ENCODE peak calls at places on chromosomes 1 and 21, in nine cellular contexts. J is kidney, D is mammary epithelial cell, H is Panc1, E is pancreas, I is AG04450, V is mucosa of descending colon, R is heart left ventricle, A is tibial nerve. O is an unnamed sample.

GRCh38 chr1:3998086-3998485 is 98.0 kb upstream of the C1orf174 start:
- DNase-seq in V (no peak), D (peak; percentile 1), I (no peak), H (no peak), J (peak; percentile 20), R (no peak), E (no peak), A (no peak), O (no peak)

GRCh38 chr1:64864018-64864945 is 102.1 kb downstream of the JAK1 start:
- DNase-seq in R (peak; percentile 63), A (no peak), E (no peak), D (no peak), J (peak; percentile 91), H (no peak), V (peak; percentile 64), I (no peak), O (peak; percentile 52)

GRCh38 chr1:109765896-109766615 is 2.3 kb upstream of the EPS8L3 start:
- DNase-seq in H (no peak), E (peak; percentile 22), A (no peak), J (peak; percentile 36), R (no peak), V (peak; percentile 81), D (no peak), I (no peak), O (no peak)

GRCh38 chr1:151175910-151176309 is at the start of gene TMOD4:
- DNase-seq in E (no peak), H (no peak), R (no peak), V (no peak), I (no peak), D (no peak), J (peak; percentile 39), A (no peak), O (no peak)

GRCh38 chr1:39799770-39800470 is 11.3 kb upstream of the BMP8B start:
- DNase-seq in V (peak; percentile 82), I (peak; percentile 33), J (peak; percentile 87), H (peak; percentile 77), A (no peak), E (peak; percentile 86), D (peak; percentile 82), R (peak; percentile 51), O (no peak)

GRCh38 chr21:31945576-31945975 is 72.8 kb downstream of the HUNK start:
- DNase-seq in V (no peak), I (peak; percentile 63), H (no peak), A (no peak), R (no peak), J (no peak), E (no peak), D (no peak), O (no peak)

GRCh38 chr1:92843429-92844352 is 11.9 kb downstream of the RPL5 start:
- DNase-seq in V (no peak), H (no peak), E (no peak), R (no peak), D (no peak), J (no peak), A (no peak), I (no peak), O (no peak)

GRCh38 chr1:45116340-45116739 is 90.1 kb downstream of the ZSWIM5 start:
- DNase-seq in R (no peak), I (no peak), J (no peak), D (no peak), V (no peak), A (no peak), E (no peak), H (no peak), O (no peak)

GRCh38 chr1:221264848-221265247 is 385.6 kb downstream of the HLX start:
- DNase-seq in R (no peak), A (no peak), I (no peak), V (no peak), D (no peak), J (no peak), H (no peak), E (no peak), O (no peak)

GRCh38 chr1:48619529-48619928 is 147.5 kb upstream of the SPATA6 start:
- DNase-seq in I (no peak), D (peak; percentile 72), A (no peak), H (no peak), R (no peak), V (no peak), E (peak; percentile 33), J (peak; percentile 74), O (no peak)

GRCh38 chr1:85465791-85466134 is 804 bp upstream of the DDAH1 start:
- DNase-seq in I (no peak), V (no peak), E (no peak), R (no peak), H (no peak), A (no peak), J (no peak), D (no peak), O (no peak)

GRCh38 chr1:71269823-71270222 is 189.0 kb upstream of the ZRANB2 start:
- DNase-seq in H (no peak), J (no peak), R (no peak), V (no peak), A (no peak), D (no peak), I (no peak), E (no peak), O (no peak)

GRCh38 chr1:160486453-160486852 is 36.6 kb downstream of the SLAMF6 start:
- DNase-seq in E (no peak), R (no peak), I (no peak), J (no peak), D (no peak), A (no peak), V (no peak), H (no peak), O (no peak)

GRCh38 chr1:17165823-17166222 is 39.1 kb upstream of the PADI1 start:
- DNase-seq in V (no peak), A (no peak), H (no peak), E (no peak), R (no peak), D (no peak), I (no peak), J (no peak), O (no peak)

GRCh38 chr1:65687435-65688214 is 105.1 kb upstream of the PDE4B start:
- DNase-seq in H (peak; percentile 71), R (peak; percentile 83), D (peak; percentile 41), V (peak; percentile 95), J (peak; percentile 89), A (peak; percentile 84), E (peak; percentile 92), I (peak; percentile 36), O (no peak)

DNA sequence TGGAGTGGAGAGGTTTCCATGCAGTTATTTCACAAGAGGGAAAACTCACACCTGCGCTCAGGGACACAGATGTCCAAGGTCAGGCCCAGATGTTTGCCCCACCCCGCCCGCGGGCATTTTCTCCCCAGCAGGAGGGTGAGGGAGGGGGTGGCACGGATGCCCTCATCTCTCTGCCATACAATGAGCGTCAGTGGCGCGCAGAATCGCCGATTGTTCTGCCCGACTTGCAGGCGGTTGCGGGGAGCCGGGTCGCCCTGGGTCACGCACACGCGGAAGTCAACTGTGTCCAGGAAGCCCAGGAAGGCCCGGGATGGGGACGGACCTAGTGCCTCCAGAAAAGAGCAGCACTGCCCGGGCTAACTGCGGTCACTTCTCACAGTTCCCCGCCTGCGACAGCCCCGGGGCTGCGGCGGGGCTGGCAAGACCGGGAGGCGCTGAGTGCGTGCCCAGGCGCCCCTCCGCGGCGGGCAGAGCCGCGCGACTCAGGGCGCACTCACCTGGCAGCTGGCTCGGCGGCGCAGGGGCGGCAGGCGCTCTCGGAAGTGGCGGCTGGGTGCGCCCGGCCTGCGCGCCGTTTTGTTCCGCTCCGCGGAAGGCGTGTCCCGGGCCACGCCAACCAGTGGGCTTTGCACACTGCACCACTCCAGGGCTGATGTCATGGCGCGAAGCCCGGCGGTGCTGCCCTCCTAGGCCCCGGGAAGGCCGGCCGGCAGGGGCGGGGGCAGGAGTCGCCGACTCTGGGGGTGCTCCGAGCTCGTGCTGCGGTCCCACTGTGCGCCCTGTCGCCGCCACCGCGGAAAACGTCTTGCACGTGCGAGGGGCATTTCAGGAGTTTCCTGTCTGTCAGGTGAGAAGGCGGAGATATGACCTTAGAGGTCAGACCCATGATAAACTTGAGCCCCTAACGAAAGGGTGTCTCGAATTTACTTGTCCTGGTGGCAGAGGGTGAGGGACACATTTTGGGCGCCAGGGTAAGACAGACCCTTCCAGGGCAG is at the start of gene CSRP1:
- DNase-seq in R (peak; percentile 90), J (peak; percentile 97), A (peak; percentile 75), I (no peak), D (peak; percentile 84), V (peak; percentile 93), E (peak; percentile 94), H (no peak), O (peak; percentile 44)
- TF ChIP-seq CTCF in R (no peak), J (peak; percentile 12), A (peak; percentile 50), I (no peak), D (peak; percentile 20), V (no peak), E (no peak), H (no peak), O (no peak)

DNA sequence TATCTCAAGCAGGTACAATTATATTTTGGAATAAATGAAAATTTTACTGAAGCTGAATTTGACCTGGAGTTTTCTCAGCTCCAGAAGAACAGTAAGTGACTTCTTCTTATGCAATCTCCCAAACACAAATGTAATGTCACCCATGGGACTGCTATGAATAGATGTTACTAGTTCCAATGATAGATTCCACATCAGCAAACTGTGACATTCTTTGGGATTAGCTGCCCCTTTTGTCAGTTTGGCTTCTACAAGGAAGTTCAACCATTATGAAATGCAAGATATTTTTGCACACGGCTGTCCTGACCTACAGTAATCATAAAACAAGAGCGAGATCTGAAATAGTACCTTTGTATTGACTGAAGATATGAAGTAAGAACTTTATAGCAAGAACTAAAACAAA is 27.8 kb upstream of the TSNAX start:
- DNase-seq in I (no peak), A (no peak), D (no peak), H (no peak), J (no peak), E (no peak), R (no peak), V (no peak), O (no peak)
- H3K9me3 ChIP-seq in I (peaks cover 8% of the 10 kb centered on the region), A (no peaks in the 10 kb centered on the region), D (peaks cover 9% of the 10 kb centered on the region), H (no peaks in the 10 kb centered on the region), J (peaks cover 2% of the 10 kb centered on the region), E (no peaks in the 10 kb centered on the region), R (peaks cover 14% of the 10 kb centered on the region), V (peaks cover 16% of the 10 kb centered on the region), O (no peaks in the 10 kb centered on the region)

GRCh38 chr1:153546796-153547559 is 1.4 kb upstream of the S100A4 start:
- DNase-seq in A (no peak), I (no peak), V (no peak), R (no peak), J (peak; percentile 68), D (peak; percentile 11), E (no peak), H (no peak), O (no peak)
- H3K4me3 ChIP-seq in A (no peak overlapping the region), I (no peak overlapping the region), V (no peak overlapping the region), R (no peak overlapping the region), J (no peak overlapping the region), D (no peak overlapping the region), E (no peak overlapping the region), H (no peak overlapping the region), O (peak overlapping the region; percentile 64)

DNA sequence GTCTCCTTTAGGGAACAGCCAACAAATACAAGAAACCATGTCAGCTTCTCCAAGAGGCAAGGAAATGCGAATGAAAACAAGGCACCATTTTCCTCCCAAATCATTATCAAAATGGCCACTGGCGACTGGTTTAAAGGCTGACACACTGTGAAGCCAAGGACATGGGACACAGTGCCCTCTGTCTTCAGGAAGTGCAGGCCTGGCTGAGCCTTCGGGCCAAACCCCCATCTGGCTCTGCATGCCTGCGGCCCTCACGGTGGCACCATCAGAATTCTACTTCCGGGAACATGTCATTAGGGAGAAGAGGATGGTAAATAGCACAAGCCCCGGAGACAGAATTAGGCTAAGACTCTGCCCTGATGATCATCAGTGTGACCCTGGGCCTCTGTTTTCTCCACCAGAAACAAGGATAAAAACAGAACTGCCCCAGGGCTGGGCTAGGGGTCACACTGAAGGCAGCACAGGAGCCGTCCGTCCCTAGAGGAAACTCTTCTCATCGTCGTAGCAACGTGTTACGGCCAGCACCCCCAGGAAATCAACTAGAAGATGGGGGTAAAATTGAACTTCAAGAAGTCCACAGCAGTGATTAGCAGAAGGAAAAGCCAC is 103.5 kb downstream of the NPHP4 start:
- DNase-seq in V (no peak), I (no peak), R (no peak), E (no peak), D (no peak), H (no peak), J (peak; percentile 12), A (no peak), O (no peak)
- TF ChIP-seq CTCF in V (no peak), I (no peak), R (no peak), E (no peak), D (no peak), H (no peak), J (no peak), A (no peak), O (no peak)